ENCODE peak calls at places on chromosomes 1 and 21, in nine cellular contexts. F is GM23248; M is Karpas-422; T is pancreas; B is fibroblast of lung; N is DND-41; U is naive thymus-derived CD4-positive, alpha-beta T cell; Y is mucosa of descending colon; H is upper lobe of right lung. C is an unnamed sample.

GRCh38 chr1:84347547-84348239 is 46.2 kb downstream of the SAMD13 start:
- DNase-seq in F (peak; percentile 52), M (no peak), T (no peak), B (peak; percentile 58), N (no peak), U (no peak), Y (no peak), H (no peak), C (peak; percentile 47)

GRCh38 chr1:27868932-27869718 is 3.2 kb upstream of the THEMIS2 start:
- DNase-seq in F (no peak), M (peak; percentile 66), T (no peak), B (no peak), N (peak; percentile 84), U (peak; percentile 72), Y (no peak), H (peak; percentile 69), C (no peak)

GRCh38 chr1:152251391-152251790 is 27.4 kb upstream of the HRNR start:
- DNase-seq in F (peak; percentile 51), M (no peak), T (no peak), B (peak; percentile 43), N (no peak), U (no peak), Y (no peak), H (no peak), C (peak; percentile 24)

GRCh38 chr1:234168061-234168724 is 205.1 kb upstream of the COA6 start:
- DNase-seq in F (no peak), M (no peak), T (no peak), B (no peak), N (no peak), U (no peak), Y (no peak), H (no peak), C (no peak)

GRCh38 chr1:202854787-202855186 is 34.2 kb downstream of the RABIF start:
- DNase-seq in F (no peak), M (peak; percentile 10), T (no peak), B (no peak), N (no peak), U (no peak), Y (no peak), H (no peak), C (no peak)

GRCh38 chr1:214660900-214661299 is 57.9 kb downstream of the CENPF start:
- DNase-seq in F (peak; percentile 95), M (peak; percentile 90), T (no peak), B (peak; percentile 77), N (no peak), U (peak; percentile 19), Y (no peak), H (no peak), C (peak; percentile 68)

GRCh38 chr1:68269637-68270430 is 37.5 kb upstream of the WLS start:
- DNase-seq in F (peak; percentile 74), M (no peak), T (no peak), B (peak; percentile 76), N (no peak), U (no peak), Y (no peak), H (no peak), C (peak; percentile 62)

GRCh38 chr1:172383541-172383940 is 36.9 kb upstream of the C1orf105 start:
- DNase-seq in F (peak; percentile 75), M (no peak), T (no peak), B (peak; percentile 88), N (no peak), U (no peak), Y (no peak), H (no peak), C (peak; percentile 83)

GRCh38 chr1:53143527-53143926 is 1.1 kb upstream of the SLC1A7 start:
- DNase-seq in F (no peak), M (no peak), T (no peak), B (no peak), N (no peak), U (no peak), Y (no peak), H (no peak), C (no peak)

GRCh38 chr1:214362188-214362882 is 81.4 kb downstream of the SMYD2 start:
- DNase-seq in F (peak; percentile 27), M (no peak), T (no peak), B (peak; percentile 86), N (no peak), U (no peak), Y (no peak), H (no peak), C (peak; percentile 83)

GRCh38 chr21:26798856-26799751 is 46.1 kb downstream of the ADAMTS1 start:
- DNase-seq in F (no peak), M (no peak), T (no peak), B (no peak), N (no peak), U (no peak), Y (no peak), H (no peak), C (peak; percentile 18)

GRCh38 chr21:27406297-27407009 is 439.6 kb upstream of the ADAMTS5 start:
- DNase-seq in F (peak; percentile 49), M (no peak), T (no peak), B (peak; percentile 24), N (no peak), U (no peak), Y (no peak), H (no peak), C (peak; percentile 3)

DNA sequence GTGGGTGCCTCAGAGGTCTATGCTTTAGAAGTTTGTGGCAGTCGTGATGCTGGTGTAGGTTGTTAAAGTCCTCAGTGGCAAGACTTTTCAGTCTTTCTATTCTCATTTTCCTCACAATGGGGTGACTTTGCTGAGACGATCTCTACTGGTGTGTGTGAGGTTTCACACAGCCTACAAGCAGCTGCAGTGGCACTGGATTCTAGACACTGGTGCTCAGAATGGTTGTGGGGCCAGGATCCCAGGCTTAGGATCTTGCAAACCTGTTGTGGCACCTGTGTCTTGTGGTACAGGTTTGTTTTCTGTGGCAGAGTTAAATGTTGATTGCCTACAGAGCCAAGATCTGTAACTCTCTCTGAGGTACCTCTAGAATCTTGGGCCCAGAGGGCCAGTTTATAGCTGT is 581.2 kb downstream of the PTPRC start:
- DNase-seq in F (no peak), M (no peak), T (no peak), B (no peak), N (peak; percentile 57), U (no peak), Y (no peak), H (no peak), C (no peak)
- H3K4me1 ChIP-seq in F (no peaks in the 10 kb centered on the region), M (peaks cover 12% of the 10 kb centered on the region), T (no peaks in the 10 kb centered on the region), B (no peaks in the 10 kb centered on the region), N (peaks cover 67% of the 10 kb centered on the region), U (no peaks in the 10 kb centered on the region), Y (no peaks in the 10 kb centered on the region), H (no peaks in the 10 kb centered on the region), C (no peaks in the 10 kb centered on the region)

GRCh38 chr1:206509612-206510257 is 2.4 kb downstream of the RASSF5 start:
- DNase-seq in F (no peak), M (no peak), T (no peak), B (no peak), N (no peak), U (no peak), Y (no peak), H (no peak), C (no peak)
- H3K4me1 ChIP-seq in F (peaks cover 24% of the 10 kb centered on the region), M (no peaks in the 10 kb centered on the region), T (peaks cover 15% of the 10 kb centered on the region), B (peaks cover 28% of the 10 kb centered on the region), N (no peaks in the 10 kb centered on the region), U (peaks cover 8% of the 10 kb centered on the region), Y (peaks cover 8% of the 10 kb centered on the region), H (peaks cover 59% of the 10 kb centered on the region), C (peaks cover 28% of the 10 kb centered on the region)

GRCh38 chr1:183520379-183520778 is 48.1 kb downstream of the SMG7 start:
- DNase-seq in F (no peak), M (no peak), T (no peak), B (no peak), N (no peak), U (no peak), Y (no peak), H (no peak), C (no peak)

GRCh38 chr1:183517401-183517800 is 45.1 kb downstream of the SMG7 start:
- DNase-seq in F (no peak), M (no peak), T (no peak), B (no peak), N (no peak), U (no peak), Y (no peak), H (no peak), C (no peak)

GRCh38 chr1:183515002-183515689 is 42.8 kb downstream of the SMG7 start:
- DNase-seq in F (peak; percentile 89), M (no peak), T (no peak), B (peak; percentile 80), N (no peak), U (no peak), Y (no peak), H (no peak), C (peak; percentile 80)

GRCh38 chr1:183514235-183514634 is 41.9 kb downstream of the SMG7 start:
- DNase-seq in F (peak; percentile 5), M (no peak), T (no peak), B (no peak), N (no peak), U (no peak), Y (no peak), H (no peak), C (no peak)

GRCh38 chr1:183516725-183517124 is 44.4 kb downstream of the SMG7 start:
- DNase-seq in F (no peak), M (no peak), T (no peak), B (no peak), N (no peak), U (no peak), Y (no peak), H (no peak), C (no peak)
- H3K4me1 ChIP-seq in F (peaks cover 18% of the 10 kb centered on the region), M (peaks cover 30% of the 10 kb centered on the region), T (peaks cover 4% of the 10 kb centered on the region), B (peaks cover 8% of the 10 kb centered on the region), N (no peaks in the 10 kb centered on the region), U (no peaks in the 10 kb centered on the region), Y (peaks cover 16% of the 10 kb centered on the region), H (peaks cover 8% of the 10 kb centered on the region), C (peaks cover 6% of the 10 kb centered on the region)

GRCh38 chr1:40382601-40383000 is 9.1 kb downstream of the SMAP2 start:
- DNase-seq in F (no peak), M (no peak), T (no peak), B (no peak), N (no peak), U (no peak), Y (no peak), H (no peak), C (no peak)
- H3K4me1 ChIP-seq in F (peaks cover 34% of the 10 kb centered on the region), M (peaks cover 62% of the 10 kb centered on the region), T (peaks cover 64% of the 10 kb centered on the region), B (peaks cover 29% of the 10 kb centered on the region), N (peaks cover 37% of the 10 kb centered on the region), U (peaks cover 88% of the 10 kb centered on the region), Y (peaks cover 32% of the 10 kb centered on the region), H (peaks cover 73% of the 10 kb centered on the region), C (peaks cover 10% of the 10 kb centered on the region)

DNA sequence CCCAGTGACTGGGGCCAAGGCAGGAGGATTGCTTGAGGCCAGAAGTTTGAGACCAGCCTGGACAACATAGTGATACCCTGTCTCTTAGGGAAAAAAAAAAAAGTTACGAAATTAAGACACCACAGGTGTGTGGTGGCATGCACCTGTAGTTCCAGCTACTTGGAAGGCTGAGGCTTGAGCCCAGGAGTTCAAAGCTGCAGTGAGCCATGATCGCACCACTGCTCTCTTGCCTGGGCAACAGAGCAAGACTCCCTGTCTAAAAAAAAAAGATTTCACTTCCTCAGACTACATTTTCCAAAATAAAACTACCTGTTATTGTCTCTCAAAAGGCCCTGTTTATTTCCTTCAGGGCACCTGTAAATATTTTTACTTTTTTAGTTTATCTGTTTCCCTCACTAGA is 4.7 kb upstream of the STK40 start:
- DNase-seq in F (no peak), M (peak; percentile 48), T (no peak), B (no peak), N (no peak), U (no peak), Y (no peak), H (no peak), C (no peak)
- H3K4me1 ChIP-seq in F (peaks cover 17% of the 10 kb centered on the region), M (peaks cover 70% of the 10 kb centered on the region), T (no peaks in the 10 kb centered on the region), B (peaks cover 14% of the 10 kb centered on the region), N (peaks cover 26% of the 10 kb centered on the region), U (peaks cover 12% of the 10 kb centered on the region), Y (peaks cover 17% of the 10 kb centered on the region), H (peaks cover 26% of the 10 kb centered on the region), C (peaks cover 20% of the 10 kb centered on the region)

GRCh38 chr1:6965914-6966241 is 180.6 kb downstream of the CAMTA1 start:
- DNase-seq in F (no peak), M (no peak), T (no peak), B (no peak), N (no peak), U (no peak), Y (no peak), H (no peak), C (no peak)
- H3K4me1 ChIP-seq in F (peaks cover 9% of the 10 kb centered on the region), M (peaks cover 45% of the 10 kb centered on the region), T (no peaks in the 10 kb centered on the region), B (no peaks in the 10 kb centered on the region), N (peaks cover 30% of the 10 kb centered on the region), U (peaks cover 25% of the 10 kb centered on the region), Y (peaks cover 17% of the 10 kb centered on the region), H (peaks cover 6% of the 10 kb centered on the region), C (peaks cover 31% of the 10 kb centered on the region)

C was measured in astrocyte.